ENCODE peak calls at places on chromosome 4, in nine cellular contexts. One of them, this sample, is unnamed.

GRCh38 chr4:38565271-38566199 is 98.5 kb upstream of the KLF3 start:
- DNase-seq in HL-60: no peak
- DNase-seq in heart right ventricle: peak
- DNase-seq in HCT116: no peak
- DNase-seq in fibroblast of pulmonary artery: peak
- DNase-seq in IMR-90: peak
- DNase-seq in stomach: peak
- DNase-seq in MM.1S: no peak
- DNase-seq in astrocyte of the spinal cord: peak
- DNase-seq in this sample: peak

GRCh38 chr4:146346276-146346675 is 131.9 kb downstream of the REELD1 start:
- DNase-seq in HL-60: no peak
- DNase-seq in heart right ventricle: no peak
- DNase-seq in HCT116: no peak
- DNase-seq in fibroblast of pulmonary artery: no peak
- DNase-seq in IMR-90: no peak
- DNase-seq in stomach: no peak
- DNase-seq in MM.1S: peak
- DNase-seq in astrocyte of the spinal cord: no peak
- DNase-seq in this sample: no peak

GRCh38 chr4:18406220-18406619 is 384.7 kb upstream of the LCORL start:
- DNase-seq in HL-60: no peak
- DNase-seq in heart right ventricle: no peak
- DNase-seq in HCT116: no peak
- DNase-seq in fibroblast of pulmonary artery: no peak
- DNase-seq in IMR-90: no peak
- DNase-seq in stomach: no peak
- DNase-seq in MM.1S: no peak
- DNase-seq in astrocyte of the spinal cord: no peak
- DNase-seq in this sample: no peak

GRCh38 chr4:74092957-74093356 is 6.0 kb downstream of the CXCL2 start:
- DNase-seq in HL-60: no peak
- DNase-seq in heart right ventricle: no peak
- DNase-seq in HCT116: no peak
- DNase-seq in fibroblast of pulmonary artery: peak
- DNase-seq in IMR-90: peak
- DNase-seq in stomach: peak
- DNase-seq in MM.1S: no peak
- DNase-seq in astrocyte of the spinal cord: peak
- DNase-seq in this sample: no peak

GRCh38 chr4:37673523-37674192 is 12.5 kb downstream of the RELL1 start:
- DNase-seq in HL-60: no peak
- DNase-seq in heart right ventricle: no peak
- DNase-seq in HCT116: no peak
- DNase-seq in fibroblast of pulmonary artery: no peak
- DNase-seq in IMR-90: no peak
- DNase-seq in stomach: no peak
- DNase-seq in MM.1S: no peak
- DNase-seq in astrocyte of the spinal cord: no peak
- DNase-seq in this sample: no peak

GRCh38 chr4:120750152-120750525 is 172.4 kb downstream of the PRDM5 start:
- DNase-seq in HL-60: no peak
- DNase-seq in heart right ventricle: no peak
- DNase-seq in HCT116: no peak
- DNase-seq in fibroblast of pulmonary artery: no peak
- DNase-seq in IMR-90: no peak
- DNase-seq in stomach: no peak
- DNase-seq in MM.1S: peak
- DNase-seq in astrocyte of the spinal cord: no peak
- DNase-seq in this sample: no peak

GRCh38 chr4:89681219-89681618 is 155.7 kb downstream of the SNCA start:
- DNase-seq in HL-60: no peak
- DNase-seq in heart right ventricle: no peak
- DNase-seq in HCT116: peak
- DNase-seq in fibroblast of pulmonary artery: no peak
- DNase-seq in IMR-90: no peak
- DNase-seq in stomach: no peak
- DNase-seq in MM.1S: peak
- DNase-seq in astrocyte of the spinal cord: no peak
- DNase-seq in this sample: no peak

GRCh38 chr4:168485511-168485910 is 5.2 kb upstream of the DDX60L start:
- DNase-seq in HL-60: no peak
- DNase-seq in heart right ventricle: no peak
- DNase-seq in HCT116: no peak
- DNase-seq in fibroblast of pulmonary artery: no peak
- DNase-seq in IMR-90: no peak
- DNase-seq in stomach: no peak
- DNase-seq in MM.1S: no peak
- DNase-seq in astrocyte of the spinal cord: no peak
- DNase-seq in this sample: no peak

GRCh38 chr4:385934-386707 is 48.5 kb downstream of the ZNF141 start:
- DNase-seq in HL-60: no peak
- DNase-seq in heart right ventricle: no peak
- DNase-seq in HCT116: no peak
- DNase-seq in fibroblast of pulmonary artery: no peak
- DNase-seq in IMR-90: no peak
- DNase-seq in stomach: no peak
- DNase-seq in MM.1S: no peak
- DNase-seq in astrocyte of the spinal cord: no peak
- DNase-seq in this sample: no peak

GRCh38 chr4:16168710-16169388 is 57.4 kb downstream of the TAPT1 start:
- DNase-seq in HL-60: no peak
- DNase-seq in heart right ventricle: no peak
- DNase-seq in HCT116: no peak
- DNase-seq in fibroblast of pulmonary artery: no peak
- DNase-seq in IMR-90: no peak
- DNase-seq in stomach: no peak
- DNase-seq in MM.1S: no peak
- DNase-seq in astrocyte of the spinal cord: no peak
- DNase-seq in this sample: no peak

GRCh38 chr4:56324011-56324610 is 63.2 kb downstream of the AASDH start:
- DNase-seq in HL-60: no peak
- DNase-seq in heart right ventricle: no peak
- DNase-seq in HCT116: no peak
- DNase-seq in fibroblast of pulmonary artery: no peak
- DNase-seq in IMR-90: no peak
- DNase-seq in stomach: no peak
- DNase-seq in MM.1S: no peak
- DNase-seq in astrocyte of the spinal cord: no peak
- DNase-seq in this sample: no peak

GRCh38 chr4:42570221-42570620 is 86.7 kb downstream of the ATP8A1 start:
- DNase-seq in HL-60: no peak
- DNase-seq in heart right ventricle: peak
- DNase-seq in HCT116: no peak
- DNase-seq in fibroblast of pulmonary artery: no peak
- DNase-seq in IMR-90: no peak
- DNase-seq in stomach: peak
- DNase-seq in MM.1S: no peak
- DNase-seq in astrocyte of the spinal cord: no peak
- DNase-seq in this sample: no peak

GRCh38 chr4:6263541-6264540 is 5.8 kb upstream of the WFS1 start:
- DNase-seq in HL-60: no peak
- DNase-seq in heart right ventricle: peak
- DNase-seq in HCT116: no peak
- DNase-seq in fibroblast of pulmonary artery: peak
- DNase-seq in IMR-90: peak
- DNase-seq in stomach: peak
- DNase-seq in MM.1S: peak
- DNase-seq in astrocyte of the spinal cord: peak
- DNase-seq in this sample: peak

GRCh38 chr4:86972997-86973396 is 38.2 kb downstream of the AFF1 start:
- DNase-seq in HL-60: peak
- DNase-seq in heart right ventricle: peak
- DNase-seq in HCT116: no peak
- DNase-seq in fibroblast of pulmonary artery: no peak
- DNase-seq in IMR-90: no peak
- DNase-seq in stomach: peak
- DNase-seq in MM.1S: no peak
- DNase-seq in astrocyte of the spinal cord: no peak
- DNase-seq in this sample: no peak

GRCh38 chr4:154018659-154019058 is 229.8 kb upstream of the SFRP2 start:
- DNase-seq in HL-60: no peak
- DNase-seq in heart right ventricle: no peak
- DNase-seq in HCT116: no peak
- DNase-seq in fibroblast of pulmonary artery: no peak
- DNase-seq in IMR-90: no peak
- DNase-seq in stomach: no peak
- DNase-seq in MM.1S: no peak
- DNase-seq in astrocyte of the spinal cord: no peak
- DNase-seq in this sample: no peak

GRCh38 chr4:5824635-5825034 is 68.3 kb downstream of the CRMP1 start:
- DNase-seq in HL-60: no peak
- DNase-seq in heart right ventricle: no peak
- DNase-seq in HCT116: peak
- DNase-seq in fibroblast of pulmonary artery: peak
- DNase-seq in IMR-90: peak
- DNase-seq in stomach: no peak
- DNase-seq in MM.1S: peak
- DNase-seq in astrocyte of the spinal cord: peak
- DNase-seq in this sample: peak

GRCh38 chr4:141768954-141769353 is 132.6 kb downstream of the IL15 start:
- DNase-seq in HL-60: no peak
- DNase-seq in heart right ventricle: no peak
- DNase-seq in HCT116: no peak
- DNase-seq in fibroblast of pulmonary artery: peak
- DNase-seq in IMR-90: peak
- DNase-seq in stomach: no peak
- DNase-seq in MM.1S: no peak
- DNase-seq in astrocyte of the spinal cord: peak
- DNase-seq in this sample: peak

GRCh38 chr4:31088600-31089230 is 368.5 kb downstream of the PCDH7 start:
- DNase-seq in HL-60: no peak
- DNase-seq in heart right ventricle: peak
- DNase-seq in HCT116: peak
- DNase-seq in fibroblast of pulmonary artery: peak
- DNase-seq in IMR-90: peak
- DNase-seq in stomach: no peak
- DNase-seq in MM.1S: no peak
- DNase-seq in astrocyte of the spinal cord: peak
- DNase-seq in this sample: peak

GRCh38 chr4:24495388-24495787 is 89.0 kb downstream of the DHX15 start:
- DNase-seq in HL-60: no peak
- DNase-seq in heart right ventricle: no peak
- DNase-seq in HCT116: no peak
- DNase-seq in fibroblast of pulmonary artery: no peak
- DNase-seq in IMR-90: no peak
- DNase-seq in stomach: no peak
- DNase-seq in MM.1S: no peak
- DNase-seq in astrocyte of the spinal cord: no peak
- DNase-seq in this sample: no peak

GRCh38 chr4:16018841-16019240 is 55.9 kb upstream of the FGFBP2 start:
- DNase-seq in HL-60: no peak
- DNase-seq in heart right ventricle: no peak
- DNase-seq in HCT116: no peak
- DNase-seq in fibroblast of pulmonary artery: no peak
- DNase-seq in IMR-90: no peak
- DNase-seq in stomach: no peak
- DNase-seq in MM.1S: no peak
- DNase-seq in astrocyte of the spinal cord: no peak
- DNase-seq in this sample: no peak

GRCh38 chr4:168955674-168956073 is 54.4 kb downstream of the CBR4 start:
- DNase-seq in HL-60: no peak
- DNase-seq in heart right ventricle: no peak
- DNase-seq in HCT116: no peak
- DNase-seq in fibroblast of pulmonary artery: peak
- DNase-seq in IMR-90: no peak
- DNase-seq in stomach: no peak
- DNase-seq in MM.1S: no peak
- DNase-seq in astrocyte of the spinal cord: peak
- DNase-seq in this sample: no peak

GRCh38 chr4:39613093-39613656 is 25.5 kb downstream of the SMIM14 start:
- DNase-seq in HL-60: no peak
- DNase-seq in heart right ventricle: no peak
- DNase-seq in HCT116: no peak
- DNase-seq in fibroblast of pulmonary artery: no peak
- DNase-seq in IMR-90: peak
- DNase-seq in stomach: no peak
- DNase-seq in MM.1S: no peak
- DNase-seq in astrocyte of the spinal cord: peak
- DNase-seq in this sample: no peak

DNA sequence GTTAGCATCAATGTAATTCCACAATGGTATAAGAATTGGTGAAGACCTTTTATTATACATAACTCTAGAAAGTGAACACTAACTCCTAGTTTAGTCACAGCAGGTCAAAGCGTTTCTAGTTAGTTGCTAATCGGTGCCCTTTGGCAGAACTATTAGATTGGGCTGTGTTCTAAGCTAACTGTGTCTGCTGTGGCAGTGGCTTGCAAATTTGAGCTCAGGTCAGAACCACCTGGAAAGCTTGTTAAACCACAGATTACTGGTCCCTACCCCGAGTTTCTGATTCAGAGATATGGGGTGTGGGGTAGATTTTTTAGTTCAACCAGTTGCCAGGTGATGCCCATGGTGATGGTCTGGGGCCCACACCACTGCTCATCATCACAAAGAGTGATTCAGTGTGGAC is 332.1 kb downstream of the UNC5C start:
- DNase-seq in HL-60: no peak
- DNase-seq in heart right ventricle: no peak
- DNase-seq in HCT116: no peak
- DNase-seq in fibroblast of pulmonary artery: no peak
- DNase-seq in IMR-90: no peak
- DNase-seq in stomach: no peak
- DNase-seq in MM.1S: no peak
- DNase-seq in astrocyte of the spinal cord: no peak
- DNase-seq in this sample: no peak
- H3K4me3 ChIP-seq in HL-60: no peak
- H3K4me3 ChIP-seq in heart right ventricle: no peak
- H3K4me3 ChIP-seq in HCT116: no peak
- H3K4me3 ChIP-seq in fibroblast of pulmonary artery: no peak
- H3K4me3 ChIP-seq in IMR-90: no peak
- H3K4me3 ChIP-seq in stomach: no peak
- H3K4me3 ChIP-seq in MM.1S: no peak
- H3K4me3 ChIP-seq in astrocyte of the spinal cord: no peak
- H3K4me3 ChIP-seq in this sample: no peak

GRCh38 chr4:1408418-1408817 is 2.2 kb upstream of the NKX1-1 start:
- DNase-seq in HL-60: no peak
- DNase-seq in heart right ventricle: no peak
- DNase-seq in HCT116: no peak
- DNase-seq in fibroblast of pulmonary artery: no peak
- DNase-seq in IMR-90: no peak
- DNase-seq in stomach: peak
- DNase-seq in MM.1S: no peak
- DNase-seq in astrocyte of the spinal cord: no peak
- DNase-seq in this sample: no peak
- TF ChIP-seq CTCF in HL-60: no peak
- TF ChIP-seq CTCF in heart right ventricle: no peak
- TF ChIP-seq CTCF in HCT116: no peak
- TF ChIP-seq CTCF in fibroblast of pulmonary artery: no peak
- TF ChIP-seq CTCF in IMR-90: no peak
- TF ChIP-seq CTCF in stomach: no peak
- TF ChIP-seq CTCF in MM.1S: no peak
- TF ChIP-seq CTCF in astrocyte of the spinal cord: no peak
- TF ChIP-seq CTCF in this sample: no peak

GRCh38 chr4:98546910-98547544 is 111.4 kb downstream of the TSPAN5 start:
- DNase-seq in HL-60: no peak
- DNase-seq in heart right ventricle: no peak
- DNase-seq in HCT116: no peak
- DNase-seq in fibroblast of pulmonary artery: peak
- DNase-seq in IMR-90: peak
- DNase-seq in stomach: no peak
- DNase-seq in MM.1S: no peak
- DNase-seq in astrocyte of the spinal cord: peak
- DNase-seq in this sample: peak
- H3K4me3 ChIP-seq in HL-60: no peak
- H3K4me3 ChIP-seq in heart right ventricle: peak
- H3K4me3 ChIP-seq in HCT116: no peak
- H3K4me3 ChIP-seq in fibroblast of pulmonary artery: peak
- H3K4me3 ChIP-seq in IMR-90: peak
- H3K4me3 ChIP-seq in stomach: peak
- H3K4me3 ChIP-seq in MM.1S: no peak
- H3K4me3 ChIP-seq in astrocyte of the spinal cord: peak
- H3K4me3 ChIP-seq in this sample: peak

GRCh38 chr4:17197070-17197469 is 298.6 kb upstream of the LDB2 start:
- DNase-seq in HL-60: no peak
- DNase-seq in heart right ventricle: no peak
- DNase-seq in HCT116: no peak
- DNase-seq in fibroblast of pulmonary artery: no peak
- DNase-seq in IMR-90: no peak
- DNase-seq in stomach: no peak
- DNase-seq in MM.1S: no peak
- DNase-seq in astrocyte of the spinal cord: no peak
- DNase-seq in this sample: no peak
- TF ChIP-seq CTCF in HL-60: no peak
- TF ChIP-seq CTCF in heart right ventricle: no peak
- TF ChIP-seq CTCF in HCT116: no peak
- TF ChIP-seq CTCF in fibroblast of pulmonary artery: no peak
- TF ChIP-seq CTCF in IMR-90: no peak
- TF ChIP-seq CTCF in stomach: no peak
- TF ChIP-seq CTCF in MM.1S: no peak
- TF ChIP-seq CTCF in astrocyte of the spinal cord: no peak
- TF ChIP-seq CTCF in this sample: no peak